ENCODE peak calls at places on chromosomes 16 and 17, in eight cellular contexts. One of them, this sample, is unnamed.

GRCh38 chr17:50299776-50300175 is 25.5 kb downstream of the TMEM92 start:
- DNase-seq in EH: no peak
- DNase-seq in psoas muscle: no peak
- DNase-seq in SHP77: no peak
- DNase-seq in CD8-positive, alpha-beta memory T cell: no peak
- DNase-seq in left cardiac atrium: no peak
- DNase-seq in myocyte: peak
- DNase-seq in HEK293T: no peak
- DNase-seq in this sample: no peak

GRCh38 chr17:34357398-34357797 is 1.1 kb downstream of the CCL13 start:
- DNase-seq in left cardiac atrium: no peak
- DNase-seq in CD8-positive, alpha-beta memory T cell: no peak
- DNase-seq in myocyte: no peak
- DNase-seq in psoas muscle: no peak
- DNase-seq in EH: no peak
- DNase-seq in HEK293T: no peak
- DNase-seq in SHP77: no peak
- DNase-seq in this sample: no peak

GRCh38 chr17:81246679-81247338 is 7.7 kb downstream of the NDUFAF8 start:
- DNase-seq in HEK293T: no peak
- DNase-seq in EH: no peak
- DNase-seq in psoas muscle: peak
- DNase-seq in left cardiac atrium: no peak
- DNase-seq in SHP77: no peak
- DNase-seq in CD8-positive, alpha-beta memory T cell: no peak
- DNase-seq in myocyte: no peak
- DNase-seq in this sample: no peak

GRCh38 chr17:64615025-64615677 is 47.0 kb downstream of the SMURF2 start:
- DNase-seq in psoas muscle: no peak
- DNase-seq in EH: peak
- DNase-seq in left cardiac atrium: no peak
- DNase-seq in myocyte: peak
- DNase-seq in HEK293T: no peak
- DNase-seq in SHP77: no peak
- DNase-seq in CD8-positive, alpha-beta memory T cell: no peak
- DNase-seq in this sample: no peak

GRCh38 chr16:65919116-65919515 is 447.4 kb upstream of the CDH5 start:
- DNase-seq in EH: no peak
- DNase-seq in SHP77: no peak
- DNase-seq in left cardiac atrium: no peak
- DNase-seq in HEK293T: no peak
- DNase-seq in myocyte: no peak
- DNase-seq in CD8-positive, alpha-beta memory T cell: no peak
- DNase-seq in psoas muscle: no peak
- DNase-seq in this sample: no peak

GRCh38 chr16:3793161-3793576 is 75.8 kb upstream of the TRAP1 start:
- DNase-seq in EH: no peak
- DNase-seq in HEK293T: no peak
- DNase-seq in psoas muscle: peak
- DNase-seq in myocyte: no peak
- DNase-seq in left cardiac atrium: peak
- DNase-seq in CD8-positive, alpha-beta memory T cell: no peak
- DNase-seq in SHP77: no peak
- DNase-seq in this sample: no peak

GRCh38 chr17:79691931-79692330 is 38.8 kb upstream of the ENPP7 start:
- DNase-seq in EH: no peak
- DNase-seq in CD8-positive, alpha-beta memory T cell: no peak
- DNase-seq in psoas muscle: no peak
- DNase-seq in SHP77: no peak
- DNase-seq in myocyte: no peak
- DNase-seq in left cardiac atrium: peak
- DNase-seq in HEK293T: no peak
- DNase-seq in this sample: no peak

GRCh38 chr17:4808378-4808767 is 1.4 kb downstream of the PLD2 start:
- DNase-seq in CD8-positive, alpha-beta memory T cell: no peak
- DNase-seq in left cardiac atrium: peak
- DNase-seq in psoas muscle: peak
- DNase-seq in EH: peak
- DNase-seq in SHP77: no peak
- DNase-seq in myocyte: peak
- DNase-seq in HEK293T: no peak
- DNase-seq in this sample: no peak

GRCh38 chr17:57760001-57760400 is 14.9 kb upstream of the CCDC182 start:
- DNase-seq in left cardiac atrium: no peak
- DNase-seq in CD8-positive, alpha-beta memory T cell: no peak
- DNase-seq in HEK293T: no peak
- DNase-seq in EH: peak
- DNase-seq in myocyte: no peak
- DNase-seq in psoas muscle: no peak
- DNase-seq in SHP77: no peak
- DNase-seq in this sample: no peak

GRCh38 chr17:42194133-42194899 is at the start of gene GHDC:
- DNase-seq in psoas muscle: peak
- DNase-seq in myocyte: peak
- DNase-seq in SHP77: peak
- DNase-seq in left cardiac atrium: peak
- DNase-seq in HEK293T: peak
- DNase-seq in EH: peak
- DNase-seq in CD8-positive, alpha-beta memory T cell: peak
- DNase-seq in this sample: peak

GRCh38 chr17:20086416-20087074 is 77.4 kb downstream of the SPECC1 start:
- DNase-seq in SHP77: no peak
- DNase-seq in psoas muscle: no peak
- DNase-seq in HEK293T: no peak
- DNase-seq in CD8-positive, alpha-beta memory T cell: no peak
- DNase-seq in left cardiac atrium: no peak
- DNase-seq in myocyte: no peak
- DNase-seq in EH: no peak
- DNase-seq in this sample: no peak

GRCh38 chr17:37702605-37703004 is 42.3 kb downstream of the HNF1B start:
- DNase-seq in EH: peak
- DNase-seq in myocyte: no peak
- DNase-seq in left cardiac atrium: no peak
- DNase-seq in psoas muscle: no peak
- DNase-seq in CD8-positive, alpha-beta memory T cell: no peak
- DNase-seq in HEK293T: no peak
- DNase-seq in SHP77: no peak
- DNase-seq in this sample: peak

GRCh38 chr16:54236761-54237160 is 49.8 kb downstream of the IRX3 start:
- DNase-seq in psoas muscle: no peak
- DNase-seq in EH: peak
- DNase-seq in SHP77: no peak
- DNase-seq in CD8-positive, alpha-beta memory T cell: no peak
- DNase-seq in myocyte: no peak
- DNase-seq in HEK293T: no peak
- DNase-seq in left cardiac atrium: no peak
- DNase-seq in this sample: peak

GRCh38 chr16:72921620-72922019 is 126.3 kb downstream of the ZFHX3 start:
- DNase-seq in CD8-positive, alpha-beta memory T cell: no peak
- DNase-seq in left cardiac atrium: no peak
- DNase-seq in SHP77: peak
- DNase-seq in psoas muscle: no peak
- DNase-seq in HEK293T: no peak
- DNase-seq in myocyte: no peak
- DNase-seq in EH: peak
- DNase-seq in this sample: no peak

GRCh38 chr16:4028144-4028543 is 88.1 kb downstream of the ADCY9 start:
- DNase-seq in myocyte: no peak
- DNase-seq in EH: no peak
- DNase-seq in CD8-positive, alpha-beta memory T cell: no peak
- DNase-seq in psoas muscle: no peak
- DNase-seq in left cardiac atrium: no peak
- DNase-seq in SHP77: no peak
- DNase-seq in HEK293T: no peak
- DNase-seq in this sample: no peak

GRCh38 chr16:85782476-85782875 is 16.9 kb downstream of the EMC8 start:
- DNase-seq in psoas muscle: no peak
- DNase-seq in left cardiac atrium: peak
- DNase-seq in CD8-positive, alpha-beta memory T cell: no peak
- DNase-seq in myocyte: no peak
- DNase-seq in HEK293T: no peak
- DNase-seq in SHP77: no peak
- DNase-seq in EH: no peak
- DNase-seq in this sample: no peak

GRCh38 chr17:62578757-62579487 is 48.5 kb upstream of the MRC2 start:
- DNase-seq in left cardiac atrium: no peak
- DNase-seq in psoas muscle: no peak
- DNase-seq in myocyte: no peak
- DNase-seq in EH: no peak
- DNase-seq in SHP77: no peak
- DNase-seq in HEK293T: no peak
- DNase-seq in CD8-positive, alpha-beta memory T cell: no peak
- DNase-seq in this sample: no peak

GRCh38 chr17:8785547-8786412 is 13.4 kb downstream of the MFSD6L start:
- DNase-seq in SHP77: peak
- DNase-seq in CD8-positive, alpha-beta memory T cell: peak
- DNase-seq in myocyte: peak
- DNase-seq in HEK293T: peak
- DNase-seq in EH: peak
- DNase-seq in left cardiac atrium: peak
- DNase-seq in psoas muscle: peak
- DNase-seq in this sample: peak

GRCh38 chr17:5272313-5272712 is 9.8 kb upstream of the RABEP1 start:
- DNase-seq in left cardiac atrium: no peak
- DNase-seq in SHP77: no peak
- DNase-seq in psoas muscle: no peak
- DNase-seq in EH: no peak
- DNase-seq in CD8-positive, alpha-beta memory T cell: no peak
- DNase-seq in myocyte: no peak
- DNase-seq in HEK293T: no peak
- DNase-seq in this sample: no peak

GRCh38 chr17:78394209-78394608 is 15.8 kb downstream of the PGS1 start:
- DNase-seq in left cardiac atrium: no peak
- DNase-seq in EH: no peak
- DNase-seq in HEK293T: no peak
- DNase-seq in myocyte: no peak
- DNase-seq in psoas muscle: no peak
- DNase-seq in CD8-positive, alpha-beta memory T cell: no peak
- DNase-seq in SHP77: no peak
- DNase-seq in this sample: no peak

GRCh38 chr16:18797746-18798145 is 3.6 kb downstream of the ARL6IP1 start:
- DNase-seq in HEK293T: no peak
- DNase-seq in left cardiac atrium: no peak
- DNase-seq in EH: no peak
- DNase-seq in CD8-positive, alpha-beta memory T cell: no peak
- DNase-seq in SHP77: no peak
- DNase-seq in myocyte: no peak
- DNase-seq in psoas muscle: no peak
- DNase-seq in this sample: no peak

GRCh38 chr17:57982452-57983170 is 5.4 kb downstream of the VEZF1 start:
- DNase-seq in CD8-positive, alpha-beta memory T cell: no peak
- DNase-seq in myocyte: no peak
- DNase-seq in psoas muscle: peak
- DNase-seq in HEK293T: no peak
- DNase-seq in EH: no peak
- DNase-seq in SHP77: no peak
- DNase-seq in left cardiac atrium: no peak
- DNase-seq in this sample: no peak

GRCh38 chr17:51540151-51540550 is 279.8 kb downstream of the UTP18 start:
- DNase-seq in psoas muscle: no peak
- DNase-seq in EH: no peak
- DNase-seq in myocyte: no peak
- DNase-seq in left cardiac atrium: no peak
- DNase-seq in CD8-positive, alpha-beta memory T cell: no peak
- DNase-seq in HEK293T: no peak
- DNase-seq in SHP77: no peak
- DNase-seq in this sample: no peak

GRCh38 chr16:47787695-47788094 is 326.6 kb downstream of the PHKB start:
- DNase-seq in psoas muscle: no peak
- DNase-seq in EH: peak
- DNase-seq in HEK293T: no peak
- DNase-seq in left cardiac atrium: no peak
- DNase-seq in myocyte: peak
- DNase-seq in CD8-positive, alpha-beta memory T cell: no peak
- DNase-seq in SHP77: no peak
- DNase-seq in this sample: no peak

GRCh38 chr17:50146230-50146926 is 4.1 kb downstream of the PPP1R9B start:
- DNase-seq in myocyte: no peak
- DNase-seq in left cardiac atrium: no peak
- DNase-seq in psoas muscle: peak
- DNase-seq in SHP77: no peak
- DNase-seq in CD8-positive, alpha-beta memory T cell: no peak
- DNase-seq in EH: no peak
- DNase-seq in HEK293T: no peak
- DNase-seq in this sample: no peak

GRCh38 chr16:70642633-70643032 is 3.7 kb upstream of the IL34 start:
- DNase-seq in left cardiac atrium: no peak
- DNase-seq in HEK293T: no peak
- DNase-seq in CD8-positive, alpha-beta memory T cell: no peak
- DNase-seq in SHP77: no peak
- DNase-seq in EH: no peak
- DNase-seq in myocyte: no peak
- DNase-seq in psoas muscle: no peak
- DNase-seq in this sample: no peak

GRCh38 chr16:4111748-4112696 is 4.2 kb downstream of the ADCY9 start:
- DNase-seq in left cardiac atrium: no peak
- DNase-seq in myocyte: peak
- DNase-seq in CD8-positive, alpha-beta memory T cell: no peak
- DNase-seq in HEK293T: no peak
- DNase-seq in EH: peak
- DNase-seq in SHP77: peak
- DNase-seq in psoas muscle: peak
- DNase-seq in this sample: no peak

GRCh38 chr17:62822080-62822904 is 14.2 kb upstream of the MARCHF10 start:
- DNase-seq in EH: no peak
- DNase-seq in left cardiac atrium: peak
- DNase-seq in myocyte: no peak
- DNase-seq in SHP77: no peak
- DNase-seq in psoas muscle: no peak
- DNase-seq in CD8-positive, alpha-beta memory T cell: no peak
- DNase-seq in HEK293T: no peak
- DNase-seq in this sample: no peak

GRCh38 chr17:45020354-45021138 is 30.9 kb downstream of the DCAKD start:
- DNase-seq in HEK293T: no peak
- DNase-seq in CD8-positive, alpha-beta memory T cell: no peak
- DNase-seq in psoas muscle: no peak
- DNase-seq in left cardiac atrium: peak
- DNase-seq in EH: peak
- DNase-seq in SHP77: no peak
- DNase-seq in myocyte: no peak
- DNase-seq in this sample: no peak

GRCh38 chr17:66272699-66273390 is 29.6 kb upstream of the PRKCA start:
- DNase-seq in left cardiac atrium: no peak
- DNase-seq in HEK293T: no peak
- DNase-seq in SHP77: no peak
- DNase-seq in EH: peak
- DNase-seq in CD8-positive, alpha-beta memory T cell: no peak
- DNase-seq in psoas muscle: no peak
- DNase-seq in myocyte: peak
- DNase-seq in this sample: peak

GRCh38 chr16:84062734-84063640 is 20.4 kb upstream of the SLC38A8 start:
- DNase-seq in left cardiac atrium: peak
- DNase-seq in EH: peak
- DNase-seq in psoas muscle: peak
- DNase-seq in myocyte: peak
- DNase-seq in HEK293T: peak
- DNase-seq in SHP77: peak
- DNase-seq in CD8-positive, alpha-beta memory T cell: peak
- DNase-seq in this sample: peak

GRCh38 chr16:4437366-4437765 is 11.7 kb downstream of the DNAJA3 start:
- DNase-seq in EH: no peak
- DNase-seq in HEK293T: no peak
- DNase-seq in SHP77: no peak
- DNase-seq in myocyte: no peak
- DNase-seq in CD8-positive, alpha-beta memory T cell: no peak
- DNase-seq in left cardiac atrium: no peak
- DNase-seq in psoas muscle: no peak
- DNase-seq in this sample: no peak

GRCh38 chr17:11935734-11936406 is 61.4 kb downstream of the ZNF18 start:
- DNase-seq in SHP77: peak
- DNase-seq in HEK293T: peak
- DNase-seq in left cardiac atrium: peak
- DNase-seq in myocyte: peak
- DNase-seq in EH: peak
- DNase-seq in CD8-positive, alpha-beta memory T cell: no peak
- DNase-seq in psoas muscle: no peak
- DNase-seq in this sample: no peak